ENCODE peak calls at places on chromosomes 3 and 15, in four cellular contexts. G is right lobe of liver, J is heart left ventricle, T is uterus. L is an unnamed sample.

GRCh38 chr3:58336135-58336882 is 3.6 kb downstream of the PXK start:
- DNase-seq in T (no peak), G (no peak), J (no peak), L (no peak)

GRCh38 chr3:62128028-62128427 is 245.3 kb downstream of the FEZF2 start:
- DNase-seq in J (no peak), T (no peak), G (no peak), L (no peak)

GRCh38 chr3:42786631-42787030 is 13.6 kb upstream of the CCDC13 start:
- DNase-seq in T (no peak), J (no peak), G (no peak), L (no peak)

GRCh38 chr15:35674873-35675781 is 129.2 kb upstream of the DPH6 start:
- DNase-seq in T (no peak), G (no peak), J (no peak), L (no peak)

GRCh38 chr3:30644615-30645014 is 38.2 kb downstream of the TGFBR2 start:
- DNase-seq in J (peak; percentile 64), G (peak; percentile 31), T (peak; percentile 83), L (peak; percentile 47)

GRCh38 chr3:11199902-11200678 is 45.8 kb downstream of the HRH1 start:
- DNase-seq in T (no peak), G (no peak), J (no peak), L (no peak)

GRCh38 chr3:149291178-149291577 is 42.3 kb downstream of the TM4SF18 start:
- DNase-seq in T (no peak), G (no peak), J (no peak), L (no peak)

GRCh38 chr3:51955175-51955892 is at the start of gene GPR62:
- DNase-seq in T (no peak), G (no peak), J (no peak), L (no peak)

GRCh38 chr15:95086543-95087252 is 855.3 kb downstream of the MCTP2 start:
- DNase-seq in G (no peak), J (no peak), T (no peak), L (no peak)

GRCh38 chr3:105843895-105844500 is 24.8 kb downstream of the CBLB start:
- DNase-seq in J (no peak), G (no peak), T (no peak), L (no peak)

GRCh38 chr15:98035577-98036010 is 75.1 kb downstream of the ARRDC4 start:
- DNase-seq in G (peak; percentile 19), J (no peak), T (no peak), L (no peak)

DNA sequence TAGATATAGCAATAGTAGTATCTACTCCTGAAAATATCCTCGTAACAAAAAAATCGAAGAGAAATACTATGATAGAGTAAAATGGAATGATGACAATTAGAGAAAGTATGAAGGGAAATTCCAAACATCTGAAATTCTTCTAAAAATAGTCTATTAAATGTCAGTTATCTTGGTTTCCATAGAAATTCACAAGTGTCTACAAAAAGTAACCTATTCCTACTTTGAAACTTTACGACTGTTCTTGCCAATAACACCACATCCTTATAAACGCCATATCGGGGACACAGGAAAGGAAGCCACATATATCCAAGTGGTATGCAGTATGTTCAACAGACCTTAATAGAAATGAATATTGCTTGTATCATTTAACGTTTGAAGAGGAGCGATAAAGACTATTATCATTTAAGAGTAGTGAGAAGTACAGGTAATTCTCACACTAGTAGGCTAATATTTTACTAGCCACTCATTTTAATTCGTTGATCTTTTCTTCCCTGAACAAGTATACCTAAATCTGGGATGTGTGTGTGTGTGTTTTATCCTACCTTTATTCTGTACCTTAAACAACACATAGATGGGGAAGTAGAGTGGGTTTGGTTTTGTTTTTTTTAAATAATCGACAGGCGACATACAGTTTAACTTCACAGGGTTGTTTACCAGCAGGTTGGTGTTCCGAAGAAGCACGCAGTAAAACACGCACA is 1.2 kb downstream of the GPR176 start:
- DNase-seq in T (no peak), G (no peak), J (no peak), L (no peak)
- H3K4me3 ChIP-seq in T (peak overlapping the region; percentile 49), G (no peak overlapping the region), J (peak overlapping the region; percentile 64), L (no peak overlapping the region)

DNA sequence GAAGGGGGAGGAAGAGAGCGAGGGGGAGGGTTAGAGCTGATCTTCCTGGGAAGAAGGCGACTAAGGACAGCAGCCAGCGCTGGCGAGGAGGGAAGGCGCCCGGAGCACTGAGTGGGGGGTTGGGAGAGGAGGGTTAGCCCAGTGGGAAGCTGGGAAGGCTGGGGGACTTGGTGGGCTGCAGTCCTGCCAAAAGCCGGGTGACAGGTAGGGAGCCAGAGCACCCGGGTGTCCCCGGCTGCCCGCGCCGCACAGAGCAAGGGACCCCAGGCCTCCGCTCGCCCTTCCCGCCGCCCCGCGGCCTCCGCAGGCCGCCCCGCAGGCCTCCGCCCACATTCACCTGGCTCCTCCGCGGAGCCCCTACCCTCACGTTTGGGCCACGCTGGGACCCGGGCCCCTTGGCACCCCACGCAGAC is 446 bp downstream of the SLC12A8 start:
- DNase-seq in J (no peak), T (no peak), G (peak; percentile 34), L (no peak)
- TF ChIP-seq POLR2A in J (no peak), T (no peak), G (no peak), L (no peak)

DNA sequence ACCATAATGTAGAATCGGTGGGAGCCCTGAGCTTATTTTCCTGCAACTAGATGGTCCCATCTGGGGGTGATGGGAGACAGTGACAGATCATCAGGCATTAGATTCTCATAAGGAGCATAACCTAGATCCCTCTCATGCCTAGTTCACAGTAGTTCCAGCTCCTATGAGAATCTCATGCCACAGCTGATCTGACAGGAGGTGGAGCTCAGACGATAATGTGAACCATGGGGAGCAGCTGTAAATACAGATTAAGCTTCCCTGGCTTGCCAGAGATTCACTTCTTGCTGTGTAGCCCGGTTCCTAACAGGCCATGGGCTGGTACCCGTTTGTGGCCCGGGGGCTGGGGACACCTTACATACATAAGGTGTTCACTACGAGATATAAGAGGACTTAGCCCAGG is 67.5 kb upstream of the LRRFIP2 start:
- DNase-seq in J (no peak), G (no peak), T (no peak), L (no peak)
- H3K4me3 ChIP-seq in J (no peak overlapping the region), G (peak overlapping the region; percentile 81), T (no peak overlapping the region), L (no peak overlapping the region)

DNA sequence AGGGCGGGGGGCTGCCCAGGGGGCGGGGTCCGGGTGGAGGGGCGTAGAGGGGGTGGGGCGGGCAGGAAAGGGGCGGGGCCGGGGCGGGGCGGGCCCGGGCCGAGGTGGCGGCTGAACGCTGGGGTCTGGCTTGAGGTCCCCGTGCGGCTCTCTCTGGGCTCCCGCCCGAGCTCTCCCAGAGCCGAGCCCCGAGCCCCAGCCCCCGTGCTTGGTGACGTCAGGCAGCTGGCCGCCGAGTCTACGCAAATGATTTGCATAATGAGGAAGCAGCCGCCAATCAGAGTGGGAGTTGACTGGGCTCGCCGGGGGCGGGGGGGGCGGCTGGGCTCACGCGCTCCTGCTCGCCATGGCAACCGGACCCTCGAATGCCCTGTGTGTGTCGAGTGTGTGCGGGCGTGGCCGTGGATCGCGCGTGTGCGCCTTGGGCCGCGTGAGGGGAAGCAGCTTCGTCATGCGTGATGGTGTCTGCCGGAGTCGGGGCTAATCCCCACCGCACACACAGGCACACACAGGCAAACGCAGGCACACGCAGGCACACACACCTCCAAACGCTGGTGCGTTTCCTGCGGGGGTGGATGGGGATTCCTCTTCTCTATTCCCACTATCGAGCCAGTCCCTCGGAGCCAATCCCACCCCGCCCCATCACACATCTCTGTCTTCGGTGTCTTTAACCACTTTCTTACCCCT is at the start of gene CELF6:
- DNase-seq in J (peak; percentile 75), G (peak; percentile 76), T (peak; percentile 57), L (peak; percentile 79)
- TF ChIP-seq POLR2A in J (no peak), G (no peak), T (no peak), L (no peak)

DNA sequence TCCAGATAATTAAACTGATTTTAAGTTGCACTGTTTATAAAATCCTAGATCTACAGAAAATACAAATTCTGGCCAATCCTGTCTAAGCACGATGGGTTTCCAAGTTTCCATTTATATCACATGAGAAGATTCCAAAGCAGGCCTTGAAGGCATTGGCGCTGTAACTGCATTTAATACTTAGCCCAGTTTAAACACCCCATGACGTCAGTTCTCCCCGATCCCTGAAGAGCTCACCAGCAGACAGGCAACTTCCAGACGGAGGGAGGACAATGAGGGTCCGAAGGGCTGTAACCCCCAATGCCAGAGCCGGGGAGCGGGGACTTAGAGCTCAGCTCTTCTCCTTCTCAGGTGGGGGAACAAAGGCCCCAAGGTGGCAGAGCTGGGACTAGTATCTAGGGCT is 117.3 kb downstream of the XXYLT1 start:
- DNase-seq in T (no peak), G (no peak), J (no peak), L (no peak)
- H3K4me3 ChIP-seq in T (no peak overlapping the region), G (no peak overlapping the region), J (no peak overlapping the region), L (no peak overlapping the region)